ENCODE peak calls at places on chromosomes 1 and 21, in five cellular contexts. One of them, this sample, is unnamed.

GRCh38 chr1:228337711-228338520 is 68.7 kb downstream of the TRIM11 start:
- DNase-seq in mammary epithelial cell: no peak
- DNase-seq in adrenal gland: no peak
- DNase-seq in HCT116: no peak
- DNase-seq in body of pancreas: peak; percentile 7
- DNase-seq in this sample: peak; percentile 43

GRCh38 chr1:81406292-81406691 is 394.4 kb upstream of the ADGRL2 start:
- DNase-seq in mammary epithelial cell: no peak
- DNase-seq in adrenal gland: no peak
- DNase-seq in HCT116: no peak
- DNase-seq in body of pancreas: no peak
- DNase-seq in this sample: no peak

GRCh38 chr1:85550784-85551516 is 29.6 kb upstream of the CCN1 start:
- DNase-seq in mammary epithelial cell: peak; percentile 72
- DNase-seq in adrenal gland: no peak
- DNase-seq in HCT116: no peak
- DNase-seq in body of pancreas: no peak
- DNase-seq in this sample: peak; percentile 81

GRCh38 chr1:153538315-153538821 is 2.4 kb downstream of the S100A5 start:
- DNase-seq in mammary epithelial cell: no peak
- DNase-seq in adrenal gland: no peak
- DNase-seq in HCT116: no peak
- DNase-seq in body of pancreas: peak; percentile 60
- DNase-seq in this sample: no peak

GRCh38 chr21:26445440-26445839 is 127.6 kb downstream of the CYYR1 start:
- DNase-seq in mammary epithelial cell: no peak
- DNase-seq in adrenal gland: no peak
- DNase-seq in HCT116: no peak
- DNase-seq in body of pancreas: no peak
- DNase-seq in this sample: no peak

GRCh38 chr1:226215239-226215638 is 8.2 kb upstream of the MIXL1 start:
- DNase-seq in mammary epithelial cell: no peak
- DNase-seq in adrenal gland: no peak
- DNase-seq in HCT116: no peak
- DNase-seq in body of pancreas: no peak
- DNase-seq in this sample: peak; percentile 30

GRCh38 chr1:200628223-200628868 is 7.8 kb upstream of the KIF14 start:
- DNase-seq in mammary epithelial cell: no peak
- DNase-seq in adrenal gland: no peak
- DNase-seq in HCT116: no peak
- DNase-seq in body of pancreas: no peak
- DNase-seq in this sample: no peak

GRCh38 chr1:108561731-108562326 is 1.9 kb downstream of the EEIG2 start:
- DNase-seq in mammary epithelial cell: peak; percentile 58
- DNase-seq in adrenal gland: peak; percentile 46
- DNase-seq in HCT116: peak; percentile 72
- DNase-seq in body of pancreas: peak; percentile 82
- DNase-seq in this sample: no peak

GRCh38 chr21:15138475-15138874 is 73.7 kb upstream of the NRIP1 start:
- DNase-seq in mammary epithelial cell: no peak
- DNase-seq in adrenal gland: no peak
- DNase-seq in HCT116: no peak
- DNase-seq in body of pancreas: peak; percentile 67
- DNase-seq in this sample: no peak

GRCh38 chr1:50066806-50067205 is 41.9 kb upstream of the ELAVL4 start:
- DNase-seq in mammary epithelial cell: no peak
- DNase-seq in adrenal gland: no peak
- DNase-seq in HCT116: no peak
- DNase-seq in body of pancreas: no peak
- DNase-seq in this sample: no peak

GRCh38 chr1:208010487-208011079 is 99.7 kb upstream of the CD34 start:
- DNase-seq in mammary epithelial cell: no peak
- DNase-seq in adrenal gland: no peak
- DNase-seq in HCT116: no peak
- DNase-seq in body of pancreas: no peak
- DNase-seq in this sample: no peak

GRCh38 chr1:51316113-51316763 is 14.1 kb downstream of the TTC39A start:
- DNase-seq in mammary epithelial cell: no peak
- DNase-seq in adrenal gland: peak; percentile 71
- DNase-seq in HCT116: no peak
- DNase-seq in body of pancreas: peak; percentile 50
- DNase-seq in this sample: no peak

GRCh38 chr1:46486432-46487015 is 3.1 kb upstream of the DMBX1 start:
- DNase-seq in mammary epithelial cell: no peak
- DNase-seq in adrenal gland: no peak
- DNase-seq in HCT116: no peak
- DNase-seq in body of pancreas: no peak
- DNase-seq in this sample: no peak

GRCh38 chr1:9313576-9313975 is 20.9 kb downstream of the SPSB1 start:
- DNase-seq in mammary epithelial cell: no peak
- DNase-seq in adrenal gland: no peak
- DNase-seq in HCT116: no peak
- DNase-seq in body of pancreas: no peak
- DNase-seq in this sample: no peak

GRCh38 chr1:39110325-39110851 is 84.2 kb downstream of the NDUFS5 start:
- DNase-seq in mammary epithelial cell: peak; percentile 80
- DNase-seq in adrenal gland: no peak
- DNase-seq in HCT116: no peak
- DNase-seq in body of pancreas: no peak
- DNase-seq in this sample: peak; percentile 52

GRCh38 chr1:39105841-39106765 is 80.0 kb downstream of the NDUFS5 start:
- DNase-seq in mammary epithelial cell: peak; percentile 53
- DNase-seq in adrenal gland: peak; percentile 76
- DNase-seq in HCT116: no peak
- DNase-seq in body of pancreas: peak; percentile 80
- DNase-seq in this sample: peak; percentile 55

GRCh38 chr1:39109653-39110052 is 83.5 kb downstream of the NDUFS5 start:
- DNase-seq in mammary epithelial cell: no peak
- DNase-seq in adrenal gland: no peak
- DNase-seq in HCT116: no peak
- DNase-seq in body of pancreas: no peak
- DNase-seq in this sample: no peak

GRCh38 chr1:39106949-39107740 is 81.0 kb downstream of the NDUFS5 start:
- DNase-seq in mammary epithelial cell: no peak
- DNase-seq in adrenal gland: no peak
- DNase-seq in HCT116: no peak
- DNase-seq in body of pancreas: no peak
- DNase-seq in this sample: no peak

DNA sequence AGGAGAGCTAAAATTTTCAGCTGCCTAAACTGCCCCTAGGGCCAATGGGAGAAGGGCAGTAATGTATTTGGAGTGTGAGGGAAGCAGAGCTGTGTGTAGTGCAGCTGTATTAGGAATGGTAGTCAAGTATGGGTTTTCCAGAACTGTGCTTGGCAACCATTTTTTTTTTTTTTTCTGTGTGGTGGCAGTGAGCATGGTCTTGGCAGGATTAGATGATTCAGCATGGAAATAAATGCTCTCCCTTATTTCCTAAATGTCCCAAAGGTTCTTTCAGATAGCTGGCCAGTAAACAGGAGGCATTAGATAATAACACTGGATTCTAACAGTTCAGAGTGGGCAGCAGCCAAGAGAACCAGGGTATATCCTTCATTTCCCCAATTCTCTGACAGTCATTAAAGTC is 81.7 kb downstream of the NDUFS5 start:
- DNase-seq in mammary epithelial cell: peak; percentile 51
- DNase-seq in adrenal gland: no peak
- DNase-seq in HCT116: no peak
- DNase-seq in body of pancreas: no peak
- DNase-seq in this sample: no peak
- H3K4me1 ChIP-seq in mammary epithelial cell: peaks cover 58% of the 10 kb centered on the region
- H3K4me1 ChIP-seq in adrenal gland: peaks cover 50% of the 10 kb centered on the region
- H3K4me1 ChIP-seq in HCT116: peaks cover 37% of the 10 kb centered on the region
- H3K4me1 ChIP-seq in body of pancreas: peaks cover 43% of the 10 kb centered on the region
- H3K4me1 ChIP-seq in this sample: peaks cover 67% of the 10 kb centered on the region

GRCh38 chr1:3404801-3405200 is 49.7 kb upstream of the ARHGEF16 start:
- DNase-seq in mammary epithelial cell: no peak
- DNase-seq in adrenal gland: no peak
- DNase-seq in HCT116: no peak
- DNase-seq in body of pancreas: no peak
- DNase-seq in this sample: no peak
- H3K27ac ChIP-seq in mammary epithelial cell: no peak overlapping the region
- H3K27ac ChIP-seq in adrenal gland: no peak overlapping the region
- H3K27ac ChIP-seq in HCT116: no peak overlapping the region
- H3K27ac ChIP-seq in body of pancreas: no peak overlapping the region
- H3K27ac ChIP-seq in this sample: no peak overlapping the region

DNA sequence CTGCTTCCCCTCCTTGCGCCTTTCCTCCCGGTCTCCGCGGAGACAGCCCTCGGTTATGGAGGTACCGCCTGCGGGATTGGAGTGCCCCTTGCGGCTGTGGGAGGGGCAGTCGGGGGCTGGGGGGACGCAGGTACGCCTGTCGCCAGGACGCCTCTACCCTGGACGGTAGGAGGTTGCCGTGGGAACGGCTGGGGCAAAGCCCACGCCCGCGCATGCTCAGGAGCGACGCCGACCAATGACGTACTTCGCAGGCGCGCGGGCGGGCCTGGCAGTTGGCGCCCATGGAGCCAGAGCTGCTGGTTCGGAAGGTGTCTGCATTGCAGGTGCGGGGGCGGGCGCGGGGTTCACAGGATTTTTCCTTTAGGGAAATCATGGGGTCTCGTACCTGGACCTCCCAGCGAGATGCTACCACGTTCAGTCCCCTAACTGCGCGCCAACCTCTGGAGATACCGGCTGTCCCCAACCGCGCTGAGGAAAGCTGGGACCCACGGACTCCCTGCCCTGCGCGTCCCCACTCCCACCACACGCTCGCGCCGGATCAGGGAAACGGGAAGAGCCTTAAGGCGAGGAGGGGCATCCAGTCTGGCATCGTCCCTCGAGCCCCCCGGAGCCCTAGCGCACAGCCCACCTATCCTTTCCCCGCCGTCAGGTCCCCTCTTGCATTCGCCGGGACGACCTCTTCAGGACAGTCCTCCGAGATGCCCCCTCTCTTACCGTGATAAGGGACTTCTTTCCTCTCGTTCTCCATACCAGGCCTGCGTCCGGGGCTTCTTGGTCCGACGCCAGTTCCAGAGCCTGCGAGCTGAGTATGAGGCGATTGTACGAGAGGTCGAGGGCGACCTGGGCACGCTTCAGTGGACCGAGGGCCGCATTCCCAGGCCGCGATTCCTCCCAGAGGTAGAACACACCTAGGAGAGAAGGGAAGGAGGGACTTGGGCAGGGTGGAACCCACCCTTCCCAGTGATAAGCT is at the start of gene IQCC:
- DNase-seq in mammary epithelial cell: peak; percentile 79
- DNase-seq in adrenal gland: peak; percentile 87
- DNase-seq in HCT116: peak; percentile 65
- DNase-seq in body of pancreas: peak; percentile 93
- DNase-seq in this sample: peak; percentile 85
- H3K4me1 ChIP-seq in mammary epithelial cell: peaks cover 13% of the 10 kb centered on the region
- H3K4me1 ChIP-seq in adrenal gland: peaks cover 20% of the 10 kb centered on the region
- H3K4me1 ChIP-seq in HCT116: peaks cover 6% of the 10 kb centered on the region
- H3K4me1 ChIP-seq in body of pancreas: peaks cover 36% of the 10 kb centered on the region
- H3K4me1 ChIP-seq in this sample: peaks cover 26% of the 10 kb centered on the region

GRCh38 chr21:42735061-42735460 is 81.6 kb downstream of the PDE9A start:
- DNase-seq in mammary epithelial cell: no peak
- DNase-seq in adrenal gland: no peak
- DNase-seq in HCT116: no peak
- DNase-seq in body of pancreas: no peak
- DNase-seq in this sample: no peak

GRCh38 chr21:42733037-42733632 is 79.7 kb downstream of the PDE9A start:
- DNase-seq in mammary epithelial cell: no peak
- DNase-seq in adrenal gland: no peak
- DNase-seq in HCT116: no peak
- DNase-seq in body of pancreas: no peak
- DNase-seq in this sample: no peak

GRCh38 chr21:42735944-42736343 is 82.5 kb downstream of the PDE9A start:
- DNase-seq in mammary epithelial cell: no peak
- DNase-seq in adrenal gland: no peak
- DNase-seq in HCT116: no peak
- DNase-seq in body of pancreas: no peak
- DNase-seq in this sample: no peak

GRCh38 chr21:42733874-42734273 is 80.5 kb downstream of the PDE9A start:
- DNase-seq in mammary epithelial cell: no peak
- DNase-seq in adrenal gland: no peak
- DNase-seq in HCT116: no peak
- DNase-seq in body of pancreas: no peak
- DNase-seq in this sample: no peak

GRCh38 chr21:42734323-42734971 is 81.0 kb downstream of the PDE9A start:
- DNase-seq in mammary epithelial cell: no peak
- DNase-seq in adrenal gland: no peak
- DNase-seq in HCT116: no peak
- DNase-seq in body of pancreas: no peak
- DNase-seq in this sample: no peak
- H3K27ac ChIP-seq in mammary epithelial cell: no peak overlapping the region
- H3K27ac ChIP-seq in adrenal gland: no peak overlapping the region
- H3K27ac ChIP-seq in HCT116: no peak overlapping the region
- H3K27ac ChIP-seq in body of pancreas: peak overlapping the region; percentile 66
- H3K27ac ChIP-seq in this sample: no peak overlapping the region

DNA sequence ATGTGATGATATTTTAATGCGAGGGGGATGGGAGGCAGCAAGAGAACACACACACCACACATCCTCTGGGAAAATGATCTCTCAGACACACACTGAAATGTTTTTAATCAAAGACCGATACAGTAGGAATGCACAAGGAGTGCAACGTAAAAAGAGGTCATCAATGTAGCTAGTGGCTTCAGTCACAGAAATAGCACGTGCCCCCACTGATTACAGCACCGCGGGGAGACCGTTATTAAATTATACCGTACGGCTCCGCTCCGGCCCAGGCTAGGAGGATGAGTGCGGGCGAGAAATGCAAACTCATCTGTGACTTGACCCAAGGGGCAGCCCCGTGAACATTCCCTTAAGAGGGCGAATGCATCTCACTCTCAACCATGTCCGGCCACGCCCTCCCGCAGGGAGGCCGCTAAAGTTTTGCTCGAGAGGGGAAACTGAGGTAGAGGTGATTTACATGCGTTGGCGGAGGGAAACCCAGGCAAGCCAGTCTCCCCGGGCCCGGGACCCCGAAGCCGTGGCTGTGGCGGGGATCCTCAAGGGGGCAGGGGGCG is 552 bp downstream of the UBR4 start:
- DNase-seq in mammary epithelial cell: peak; percentile 39
- DNase-seq in adrenal gland: peak; percentile 42
- DNase-seq in HCT116: no peak
- DNase-seq in body of pancreas: peak; percentile 40
- DNase-seq in this sample: no peak
- H3K4me1 ChIP-seq in mammary epithelial cell: peaks cover 26% of the 10 kb centered on the region
- H3K4me1 ChIP-seq in adrenal gland: peaks cover 17% of the 10 kb centered on the region
- H3K4me1 ChIP-seq in HCT116: peaks cover 10% of the 10 kb centered on the region
- H3K4me1 ChIP-seq in body of pancreas: peaks cover 63% of the 10 kb centered on the region
- H3K4me1 ChIP-seq in this sample: peaks cover 24% of the 10 kb centered on the region